ENCODE peak calls at places on chromosome 19, in six cellular contexts. Y is A172, W is stromal cell of bone marrow, R is HEK293T, G is kidney glomerular epithelial cell, V is AG04450. Z is an unnamed sample.

GRCh38 chr19:19997656-19998268 is 41.5 kb downstream of the ZNF682 start:
- DNase-seq in V (no peak), Y (no peak), R (peak; percentile 6), G (no peak), W (no peak), Z (peak; percentile 57)

GRCh38 chr19:32891609-32892008 is 22.0 kb upstream of the SLC7A9 start:
- DNase-seq in Y (no peak), R (no peak), G (no peak), V (no peak), W (no peak), Z (no peak)

GRCh38 chr19:16936901-16937300 is 48.1 kb downstream of the F2RL3 start:
- DNase-seq in G (no peak), R (no peak), Y (no peak), W (no peak), V (no peak), Z (no peak)

GRCh38 chr19:58572818-58573657 is at the start of gene MZF1:
- DNase-seq in R (peak; percentile 95), W (peak; percentile 100), Y (peak; percentile 100), G (no peak), V (peak; percentile 100), Z (peak; percentile 93)

GRCh38 chr19:29380581-29380980 is 145.2 kb upstream of the VSTM2B start:
- DNase-seq in V (no peak), Y (no peak), R (no peak), W (no peak), G (no peak), Z (no peak)

GRCh38 chr19:35845215-35846037 is 6.9 kb downstream of the NPHS1 start:
- DNase-seq in W (no peak), R (no peak), V (no peak), G (no peak), Y (no peak), Z (peak; percentile 56)

GRCh38 chr19:17957149-17957849 is 9.6 kb upstream of the KCNN1 start:
- DNase-seq in W (no peak), Y (no peak), R (no peak), V (no peak), G (no peak), Z (no peak)

GRCh38 chr19:47391510-47392223 is 27.7 kb downstream of the MEIS3 start:
- DNase-seq in V (peak; percentile 23), Y (peak; percentile 62), R (peak; percentile 83), G (peak; percentile 59), W (peak; percentile 47), Z (peak; percentile 85)

GRCh38 chr19:53982611-53983010 is 8.8 kb upstream of the CACNG6 start:
- DNase-seq in G (no peak), V (no peak), W (no peak), R (no peak), Y (peak; percentile 60), Z (no peak)

GRCh38 chr19:21022996-21023395 is 2.5 kb downstream of the ZNF430 start:
- DNase-seq in W (peak; percentile 40), R (no peak), G (peak; percentile 56), Y (peak; percentile 57), V (no peak), Z (no peak)

GRCh38 chr19:2083174-2083854 is 12.8 kb downstream of the MOB3A start:
- DNase-seq in Y (no peak), W (no peak), R (no peak), G (no peak), V (no peak), Z (no peak)

GRCh38 chr19:51712461-51713081 is 11.2 kb downstream of the HAS1 start:
- DNase-seq in V (no peak), W (no peak), G (peak; percentile 26), R (peak; percentile 50), Y (no peak), Z (peak; percentile 70)

GRCh38 chr19:2315818-2316353 is 7.9 kb upstream of the LINGO3 start:
- DNase-seq in W (peak; percentile 25), V (no peak), R (no peak), Y (no peak), G (peak; percentile 45), Z (peak; percentile 79)

GRCh38 chr19:51501594-51502263 is at the start of gene SIGLEC12:
- DNase-seq in R (no peak), W (no peak), Y (no peak), V (no peak), G (no peak), Z (no peak)

GRCh38 chr19:33399745-33400681 is 26.5 kb downstream of the CEBPG start:
- DNase-seq in Y (no peak), G (no peak), V (no peak), R (no peak), W (no peak), Z (peak; percentile 13)

GRCh38 chr19:54319049-54319448 is 6.1 kb upstream of the LILRA5 start:
- DNase-seq in G (no peak), Y (no peak), W (no peak), R (no peak), V (no peak), Z (no peak)

GRCh38 chr19:39301021-39301420 is 4.8 kb downstream of the IFNL1 start:
- DNase-seq in G (no peak), R (no peak), Y (no peak), V (no peak), W (no peak), Z (no peak)

GRCh38 chr19:9865732-9866627 is 30.9 kb downstream of the PIN1 start:
- DNase-seq in R (no peak), W (no peak), V (no peak), G (no peak), Y (no peak), Z (peak; percentile 71)

Z was measured in D341Med.